ENCODE peak calls at places on chromosome 17, in four cellular contexts. G, F, D and J are unnamed samples.

GRCh38 chr17:7551396-7551795 is 2.5 kb downstream of the TNFSF12 start:
- DNase-seq in G (no peak), D (peak; percentile 70), F (no peak), J (no peak)

GRCh38 chr17:5921919-5922318 is 148.3 kb upstream of the WSCD1 start:
- DNase-seq in D (no peak), F (no peak), G (no peak), J (no peak)

GRCh38 chr17:79075433-79075805 is 795 bp downstream of the ENGASE start:
- DNase-seq in D (no peak), F (no peak), G (no peak), J (no peak)

GRCh38 chr17:50186661-50187402 is 14.6 kb downstream of the COL1A1 start:
- DNase-seq in D (no peak), F (no peak), G (no peak), J (no peak)

GRCh38 chr17:50117202-50118040 is 12.5 kb downstream of the SAMD14 start:
- DNase-seq in D (peak; percentile 51), G (no peak), F (peak; percentile 78), J (peak; percentile 82)

GRCh38 chr17:32943206-32943605 is 15.3 kb downstream of the TMEM98 start:
- DNase-seq in D (no peak), G (no peak), F (no peak), J (no peak)

GRCh38 chr17:65554568-65555223 is 6.8 kb downstream of the AXIN2 start:
- DNase-seq in D (no peak), F (no peak), G (no peak), J (no peak)

GRCh38 chr17:7207120-7208001 is 12.3 kb downstream of the DLG4 start:
- DNase-seq in G (no peak), F (no peak), D (no peak), J (no peak)

GRCh38 chr17:59298512-59298911 is 32.9 kb upstream of the YPEL2 start:
- DNase-seq in F (no peak), G (no peak), D (no peak), J (no peak)

GRCh38 chr17:30344283-30345088 is 10.6 kb upstream of the TMIGD1 start:
- DNase-seq in G (no peak), D (peak; percentile 96), F (peak; percentile 43), J (no peak)

GRCh38 chr17:47720754-47721533 is 12.1 kb upstream of the TBX21 start:
- DNase-seq in D (no peak), F (no peak), G (peak; percentile 25), J (peak; percentile 59)

GRCh38 chr17:7041607-7042506 is 2.0 kb downstream of the SLC16A11 start:
- DNase-seq in F (no peak), D (no peak), G (no peak), J (peak; percentile 47)

GRCh38 chr17:81040791-81041337 is 5.9 kb downstream of the BAIAP2 start:
- DNase-seq in F (peak; percentile 83), G (peak; percentile 65), D (peak; percentile 37), J (peak; percentile 72)

GRCh38 chr17:7329360-7330098 is 394 bp upstream of the NEURL4 start:
- DNase-seq in D (peak; percentile 97), F (peak; percentile 96), G (peak; percentile 95), J (peak; percentile 98)

GRCh38 chr17:74354123-74354522 is 7.5 kb downstream of the BTBD17 start:
- DNase-seq in D (peak; percentile 67), F (peak; percentile 83), G (no peak), J (peak; percentile 88)

GRCh38 chr17:48954300-48954755 is 9.7 kb upstream of the SNF8 start:
- DNase-seq in D (peak; percentile 79), G (peak; percentile 58), F (peak; percentile 69), J (peak; percentile 68)

GRCh38 chr17:31489295-31490018 is 98.0 kb downstream of the RAB11FIP4 start:
- DNase-seq in G (no peak), F (peak; percentile 86), D (peak; percentile 72), J (peak; percentile 86)
- TF ChIP-seq ELF4 in G (no peak), F (no peak), D (no peak), J (no peak)

GRCh38 chr17:38715216-38715943 is 10.3 kb downstream of the MLLT6 start:
- DNase-seq in F (no peak), G (no peak), D (no peak), J (no peak)

GRCh38 chr17:38719943-38720641 is 10.0 kb upstream of the CISD3 start:
- DNase-seq in G (no peak), D (no peak), F (peak; percentile 80), J (peak; percentile 85)

GRCh38 chr17:38719284-38719942 is 10.7 kb upstream of the CISD3 start:
- DNase-seq in F (no peak), G (no peak), D (no peak), J (peak; percentile 52)

GRCh38 chr17:38716368-38717005 is 11.4 kb downstream of the MLLT6 start:
- DNase-seq in G (no peak), F (no peak), D (no peak), J (no peak)

GRCh38 chr17:38717139-38717745 is 12.2 kb downstream of the MLLT6 start:
- DNase-seq in D (no peak), F (no peak), G (no peak), J (no peak)
- TF ChIP-seq ELF4 in D (no peak), F (no peak), G (no peak), J (no peak)

DNA sequence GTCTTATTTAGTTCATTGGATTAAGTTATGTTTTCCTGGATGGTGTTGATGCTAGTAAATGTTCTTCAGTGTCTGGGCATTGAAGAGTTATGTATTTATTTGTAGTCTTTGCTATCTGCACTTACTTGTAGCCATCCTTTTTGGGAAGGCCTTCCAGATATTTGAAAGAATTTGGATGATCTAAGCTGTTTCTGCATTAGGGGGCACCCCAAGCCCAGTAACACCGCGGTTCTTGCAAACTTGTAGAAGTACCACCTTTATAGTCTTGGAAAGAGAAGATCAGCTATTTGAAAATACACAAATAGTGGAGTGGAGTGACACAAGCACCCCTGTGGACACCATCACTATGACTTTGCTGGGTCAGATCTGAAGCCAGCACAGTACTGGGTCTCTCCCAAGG is 175.9 kb upstream of the KIF2B start:
- DNase-seq in F (no peak), D (no peak), G (no peak), J (no peak)
- TF ChIP-seq ELF4 in F (no peak), D (no peak), G (no peak), J (no peak)

GRCh38 chr17:42720996-42721583 is 23.8 kb downstream of the EZH1 start:
- DNase-seq in F (peak; percentile 60), G (peak; percentile 62), D (peak; percentile 83), J (no peak)
- TF ChIP-seq ELF4 in F (no peak), G (no peak), D (no peak), J (no peak)

DNA sequence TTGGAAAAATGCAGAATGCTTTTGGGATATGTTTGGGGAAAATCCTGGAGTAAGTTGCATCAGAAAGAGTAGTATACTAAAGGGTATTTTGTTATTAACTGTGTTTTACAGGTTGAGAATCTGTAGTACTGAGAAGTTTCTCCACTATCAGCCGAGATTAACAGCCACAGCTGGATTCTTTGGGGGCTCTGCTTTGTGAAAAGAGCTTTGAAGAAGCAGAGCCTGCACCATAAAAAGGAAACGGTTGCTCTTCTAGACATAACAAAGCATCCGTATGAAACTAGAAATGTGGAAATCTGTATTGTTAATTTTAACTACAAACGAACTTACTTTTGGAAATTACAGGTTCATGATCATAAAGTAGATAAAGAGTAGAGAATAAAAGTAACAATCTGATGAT is 5.3 kb downstream of the NLK start:
- DNase-seq in F (no peak), G (no peak), D (no peak), J (no peak)
- TF ChIP-seq ELF4 in F (no peak), G (no peak), D (no peak), J (no peak)

DNA sequence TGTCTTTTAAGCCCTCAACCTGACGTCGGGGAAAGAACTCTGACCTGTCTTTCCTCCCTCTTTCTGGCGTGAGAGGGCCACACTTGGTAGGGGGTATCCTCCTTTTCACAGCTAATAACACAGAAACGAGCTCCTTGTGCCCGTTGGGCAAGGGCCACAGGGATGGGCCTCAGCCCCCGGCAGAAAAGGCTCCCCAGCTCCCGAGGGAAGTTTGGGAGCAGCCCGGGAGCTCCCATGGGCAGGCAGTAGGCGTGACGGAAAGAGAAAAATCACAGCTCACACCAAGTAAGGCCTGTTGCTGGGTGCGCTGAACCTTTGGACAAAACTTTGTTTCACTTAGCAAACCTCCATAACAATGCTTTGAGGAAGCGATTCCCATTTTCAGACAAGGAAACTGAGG is 82.8 kb upstream of the MED9 start:
- DNase-seq in F (no peak), G (no peak), D (no peak), J (no peak)
- TF ChIP-seq ELF4 in F (no peak), G (no peak), D (no peak), J (no peak)